ENCODE peak calls at places on chromosomes 1 and 21, in four cellular contexts. B is GM23248; V is BE2C; Z is activated CD4-positive, alpha-beta T cell treated with anti-CD3 and anti-CD28 coated beads, Interleukin-2, amount 10 ng/mL, durations not matched to agents 7 days and 5 days. F is an unnamed sample.

GRCh38 chr1:191690931-191691330 is 467.3 kb upstream of the RGS18 start:
- DNase-seq in B (no peak), V (no peak), Z (no peak), F (no peak)

GRCh38 chr21:45460611-45461368 is 55.8 kb downstream of the COL18A1 start:
- DNase-seq in B (peak; percentile 90), V (no peak), Z (no peak), F (no peak)

GRCh38 chr1:176440176-176440575 is 22.8 kb upstream of the PAPPA2 start:
- DNase-seq in B (no peak), V (no peak), Z (no peak), F (no peak)

GRCh38 chr1:80656628-80657019 is 1144.1 kb upstream of the ADGRL2 start:
- DNase-seq in B (no peak), V (no peak), Z (no peak), F (no peak)

GRCh38 chr1:72649974-72650373 is 367.6 kb upstream of the NEGR1 start:
- DNase-seq in B (peak; percentile 47), V (no peak), Z (no peak), F (no peak)

GRCh38 chr1:181094813-181095212 is 6.3 kb downstream of the IER5 start:
- DNase-seq in B (peak; percentile 94), V (peak; percentile 54), Z (no peak), F (peak; percentile 67)

GRCh38 chr1:182631954-182632353 is 27.8 kb upstream of the RGS16 start:
- DNase-seq in B (no peak), V (no peak), Z (no peak), F (no peak)

GRCh38 chr1:44679468-44679867 is 5.0 kb downstream of the ARMH1 start:
- DNase-seq in B (no peak), V (no peak), Z (no peak), F (no peak)

GRCh38 chr1:115692224-115692623 is 50.5 kb downstream of the VANGL1 start:
- DNase-seq in B (no peak), V (no peak), Z (no peak), F (no peak)

F was measured in COLO829.